ENCODE peak calls at places on chromosome 5, in five cellular contexts. A, J, D, C and M are unnamed samples.

GRCh38 chr5:171615201-171616001 is 170.2 kb upstream of the SMIM23 start:
- DNase-seq in A (peak), J (no peak), D (peak), C (no peak), M (no peak)

GRCh38 chr5:10726179-10726912 is 34.7 kb downstream of the DAP start:
- DNase-seq in A (peak), J (no peak), D (no peak), C (no peak), M (no peak)

GRCh38 chr5:35151151-35151920 is 79.0 kb downstream of the PRLR start:
- DNase-seq in A (no peak), J (no peak), D (no peak), C (no peak), M (no peak)

GRCh38 chr5:167920589-167920988 is 370.9 kb upstream of the WWC1 start:
- DNase-seq in A (no peak), J (no peak), D (no peak), C (no peak), M (no peak)

GRCh38 chr5:125611541-125611940 is 811.7 kb upstream of the GRAMD2B start:
- DNase-seq in A (no peak), J (no peak), D (no peak), C (no peak), M (no peak)

GRCh38 chr5:9046756-9047481 is 499.0 kb downstream of the SEMA5A start:
- DNase-seq in A (peak), J (no peak), D (no peak), C (no peak), M (no peak)

GRCh38 chr5:96470825-96471224 is 37.8 kb upstream of the PCSK1 start:
- DNase-seq in A (peak), J (no peak), D (no peak), C (no peak), M (no peak)

GRCh38 chr5:39223568-39224156 is 4.3 kb upstream of the FYB1 start:
- DNase-seq in A (no peak), J (no peak), D (no peak), C (no peak), M (no peak)

GRCh38 chr5:148540636-148541035 is 113.7 kb downstream of the HTR4 start:
- DNase-seq in A (no peak), J (no peak), D (no peak), C (no peak), M (no peak)

GRCh38 chr5:180115326-180116076 is 43.9 kb upstream of the RNF130 start:
- DNase-seq in A (no peak), J (peak), D (peak), C (no peak), M (no peak)

GRCh38 chr5:181189962-181190710 is 14.9 kb downstream of the TRIM7 start:
- DNase-seq in A (peak), J (peak), D (peak), C (peak), M (peak)

GRCh38 chr5:59317023-59317771 is 576.3 kb downstream of the PDE4D start:
- DNase-seq in A (peak), J (no peak), D (no peak), C (no peak), M (no peak)

GRCh38 chr5:11050596-11051304 is 289.7 kb upstream of the DAP start:
- DNase-seq in A (no peak), J (no peak), D (no peak), C (no peak), M (no peak)

GRCh38 chr5:177491429-177491945 is 5.9 kb downstream of the PDLIM7 start:
- DNase-seq in A (peak), J (peak), D (no peak), C (no peak), M (no peak)

DNA sequence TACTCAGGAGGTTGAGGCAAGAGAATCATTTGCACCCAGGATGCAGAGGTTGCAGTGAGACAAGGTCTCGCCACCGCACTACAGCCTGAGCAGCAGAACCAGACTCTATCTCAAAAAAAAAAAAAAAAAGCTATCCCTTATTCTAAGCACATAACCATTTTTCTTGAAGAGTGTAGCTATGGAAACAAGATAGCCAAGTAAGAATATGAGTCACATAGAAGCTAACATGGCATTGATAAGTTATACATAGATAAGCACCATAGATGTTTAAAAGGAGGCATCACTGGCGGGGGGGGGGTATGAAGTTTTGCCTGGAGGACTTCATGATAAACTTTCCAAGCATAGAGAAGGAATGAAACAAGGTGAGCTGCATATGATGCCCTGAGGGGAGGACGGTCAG is 26.0 kb downstream of the CHSY3 start:
- DNase-seq in A (no peak), J (no peak), D (no peak), C (no peak), M (no peak)
- TF ChIP-seq CTCF in A (no peak), J (no peak), D (no peak), C (no peak), M (no peak)

GRCh38 chr5:94782376-94782775 is 163.9 kb downstream of the SLF1 start:
- DNase-seq in A (no peak), J (no peak), D (no peak), C (no peak), M (no peak)

GRCh38 chr5:94779684-94780083 is 161.2 kb downstream of the SLF1 start:
- DNase-seq in A (no peak), J (no peak), D (no peak), C (no peak), M (no peak)

GRCh38 chr5:94788527-94788926 is 170.1 kb downstream of the SLF1 start:
- DNase-seq in A (no peak), J (no peak), D (no peak), C (no peak), M (no peak)

DNA sequence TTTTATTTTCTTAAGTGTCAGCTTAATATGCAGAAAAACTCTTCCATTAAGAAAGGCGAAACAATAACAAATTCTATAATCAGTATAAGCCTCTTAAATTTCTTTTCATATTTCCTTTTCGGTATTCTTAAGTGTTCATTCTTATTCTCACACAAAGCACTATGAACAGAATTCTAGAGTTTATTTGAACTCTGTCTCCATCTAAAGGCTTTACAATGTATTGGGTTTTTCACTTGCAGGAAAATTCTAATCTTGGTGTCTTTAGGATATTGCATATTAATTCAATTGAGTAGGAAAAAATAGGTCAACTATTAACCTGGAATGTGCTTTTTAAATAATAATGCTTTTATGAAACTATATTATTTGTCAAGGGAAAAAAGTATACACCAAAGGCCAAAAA is 166.6 kb downstream of the SLF1 start:
- DNase-seq in A (no peak), J (no peak), D (no peak), C (no peak), M (no peak)
- TF ChIP-seq CTCF in A (no peak), J (no peak), D (peak), C (no peak), M (no peak)

GRCh38 chr5:103582364-103582763 is 19.8 kb upstream of the NUDT12 start:
- DNase-seq in A (peak), J (no peak), D (no peak), C (no peak), M (no peak)
- TF ChIP-seq CTCF in A (peak), J (peak), D (peak), C (no peak), M (no peak)

DNA sequence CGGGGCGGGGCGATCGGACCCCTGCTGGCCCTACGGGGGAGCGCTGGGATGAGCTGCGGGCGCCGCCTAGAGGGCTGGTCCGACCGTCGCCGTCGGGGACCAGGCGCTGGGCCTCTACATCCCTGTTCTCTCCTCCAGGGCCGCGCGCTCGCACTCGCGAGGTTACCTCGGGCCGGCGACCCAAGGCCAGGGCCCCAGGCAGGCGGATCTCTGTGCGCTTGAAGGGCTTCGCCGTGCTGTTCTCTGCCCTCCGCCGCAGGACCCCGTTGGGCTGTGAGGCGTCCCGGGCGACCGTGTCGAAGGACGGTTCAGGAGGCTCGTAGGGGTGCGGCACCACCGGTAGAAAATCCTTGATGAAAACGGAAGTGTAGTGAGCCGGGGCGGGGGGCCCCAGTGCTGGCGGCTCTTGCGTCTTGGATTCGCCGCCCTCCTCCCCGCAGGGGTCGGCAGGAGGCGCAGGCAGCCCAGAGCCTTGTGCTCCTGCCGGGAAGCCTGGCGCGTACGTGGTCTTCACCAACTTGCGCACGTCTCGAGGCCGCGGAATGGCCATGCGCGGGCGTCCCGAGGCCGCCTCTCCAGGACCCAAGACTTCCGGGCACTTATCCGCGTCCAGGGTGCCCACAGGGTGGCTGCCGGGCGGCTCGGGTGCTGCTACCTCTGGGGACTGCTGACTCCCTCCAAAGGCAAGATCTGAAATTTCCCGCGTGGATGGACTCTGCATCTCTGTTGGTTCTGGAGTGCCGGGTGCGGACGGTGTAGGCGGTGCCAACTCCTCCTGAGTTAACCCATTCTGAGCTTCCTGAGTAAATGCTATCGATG is 2.0 kb downstream of the PROB1 start:
- DNase-seq in A (peak), J (peak), D (peak), C (peak), M (peak)
- TF ChIP-seq CTCF in A (peak), J (peak), D (peak), C (peak), M (no peak)

GRCh38 chr5:33937017-33937699 is 972 bp downstream of the RXFP3 start:
- DNase-seq in A (no peak), J (peak), D (no peak), C (no peak), M (no peak)

GRCh38 chr5:33936381-33937016 is at the start of gene RXFP3:
- DNase-seq in A (peak), J (peak), D (no peak), C (no peak), M (no peak)

GRCh38 chr5:33933723-33934544 is 2.3 kb upstream of the RXFP3 start:
- DNase-seq in A (no peak), J (no peak), D (no peak), C (no peak), M (no peak)

GRCh38 chr5:33937700-33938506 is 1.7 kb downstream of the RXFP3 start:
- DNase-seq in A (no peak), J (no peak), D (no peak), C (no peak), M (no peak)

DNA sequence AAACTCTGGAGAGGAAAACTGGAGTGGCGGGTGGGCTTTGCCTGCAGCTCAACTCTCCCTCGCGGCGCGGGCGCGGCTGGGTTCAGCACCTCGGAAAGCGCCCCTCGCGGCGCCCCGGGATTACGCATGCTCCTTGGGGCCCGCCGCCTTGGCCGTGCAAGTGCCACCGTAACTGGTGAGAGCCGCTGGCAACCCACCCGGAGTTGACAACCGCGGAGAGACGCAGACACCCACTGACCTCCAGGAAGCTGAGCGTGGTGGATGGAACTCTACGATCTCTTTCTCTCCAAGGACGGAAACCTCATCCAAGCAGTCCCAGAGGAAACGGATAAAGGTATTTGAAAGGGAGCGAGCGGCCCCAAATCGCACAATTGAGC is 194 bp upstream of the RXFP3 start:
- DNase-seq in A (peak), J (peak), D (peak), C (no peak), M (peak)
- TF ChIP-seq CTCF in A (peak), J (peak), D (peak), C (no peak), M (no peak)

GRCh38 chr5:1750469-1750868 is 49.2 kb downstream of the MRPL36 start:
- DNase-seq in A (no peak), J (peak), D (peak), C (no peak), M (no peak)
- TF ChIP-seq CTCF in A (no peak), J (no peak), D (no peak), C (no peak), M (no peak)

GRCh38 chr5:169149317-169149716 is 151.6 kb downstream of the SLIT3 start:
- DNase-seq in A (no peak), J (no peak), D (no peak), C (no peak), M (no peak)
- TF ChIP-seq CTCF in A (peak), J (no peak), D (peak), C (no peak), M (no peak)